ENCODE peak calls at places on chromosomes 16 and 17, in nine cellular contexts. One of them, this sample, is unnamed.

GRCh38 chr17:21371511-21372081 is 4.6 kb upstream of the KCNJ12 start:
- DNase-seq in HEK293T: no peak
- DNase-seq in endothelial cell of umbilical vein: no peak
- DNase-seq in HCT116: no peak
- DNase-seq in tibial artery: no peak
- DNase-seq in C1 segment of cervical spinal cord: no peak
- DNase-seq in T-helper 1 cell: no peak
- DNase-seq in stimulated activated CD8-positive, alpha-beta memory T cell treated with anti-CD3 and anti-CD28 coated beads, Interleukin-4, amount 100 ng/mL, for 1 hour: no peak
- DNase-seq in germinal center: no peak
- DNase-seq in this sample: no peak

GRCh38 chr17:68950725-68951124 is 4.5 kb downstream of the ABCA8 start:
- DNase-seq in HEK293T: no peak
- DNase-seq in endothelial cell of umbilical vein: no peak
- DNase-seq in HCT116: no peak
- DNase-seq in tibial artery: no peak
- DNase-seq in C1 segment of cervical spinal cord: no peak
- DNase-seq in T-helper 1 cell: no peak
- DNase-seq in stimulated activated CD8-positive, alpha-beta memory T cell treated with anti-CD3 and anti-CD28 coated beads, Interleukin-4, amount 100 ng/mL, for 1 hour: no peak
- DNase-seq in germinal center: no peak
- DNase-seq in this sample: no peak

GRCh38 chr17:16383216-16383615 is 2.3 kb downstream of the UBB start:
- DNase-seq in HEK293T: no peak
- DNase-seq in endothelial cell of umbilical vein: no peak
- DNase-seq in HCT116: no peak
- DNase-seq in tibial artery: no peak
- DNase-seq in C1 segment of cervical spinal cord: no peak
- DNase-seq in T-helper 1 cell: no peak
- DNase-seq in stimulated activated CD8-positive, alpha-beta memory T cell treated with anti-CD3 and anti-CD28 coated beads, Interleukin-4, amount 100 ng/mL, for 1 hour: no peak
- DNase-seq in germinal center: no peak
- DNase-seq in this sample: no peak

GRCh38 chr16:69917739-69918138 is 33.4 kb upstream of the CLEC18A start:
- DNase-seq in HEK293T: no peak
- DNase-seq in endothelial cell of umbilical vein: peak
- DNase-seq in HCT116: no peak
- DNase-seq in tibial artery: peak
- DNase-seq in C1 segment of cervical spinal cord: no peak
- DNase-seq in T-helper 1 cell: no peak
- DNase-seq in stimulated activated CD8-positive, alpha-beta memory T cell treated with anti-CD3 and anti-CD28 coated beads, Interleukin-4, amount 100 ng/mL, for 1 hour: no peak
- DNase-seq in germinal center: no peak
- DNase-seq in this sample: no peak

GRCh38 chr16:84543931-84544776 is 39.7 kb upstream of the MEAK7 start:
- DNase-seq in HEK293T: no peak
- DNase-seq in endothelial cell of umbilical vein: no peak
- DNase-seq in HCT116: no peak
- DNase-seq in tibial artery: no peak
- DNase-seq in C1 segment of cervical spinal cord: no peak
- DNase-seq in T-helper 1 cell: no peak
- DNase-seq in stimulated activated CD8-positive, alpha-beta memory T cell treated with anti-CD3 and anti-CD28 coated beads, Interleukin-4, amount 100 ng/mL, for 1 hour: no peak
- DNase-seq in germinal center: no peak
- DNase-seq in this sample: no peak

GRCh38 chr16:29943846-29944669 is 17.8 kb upstream of the TMEM219 start:
- DNase-seq in HEK293T: peak
- DNase-seq in endothelial cell of umbilical vein: peak
- DNase-seq in HCT116: peak
- DNase-seq in tibial artery: peak
- DNase-seq in C1 segment of cervical spinal cord: no peak
- DNase-seq in T-helper 1 cell: no peak
- DNase-seq in stimulated activated CD8-positive, alpha-beta memory T cell treated with anti-CD3 and anti-CD28 coated beads, Interleukin-4, amount 100 ng/mL, for 1 hour: no peak
- DNase-seq in germinal center: no peak
- DNase-seq in this sample: no peak

GRCh38 chr17:79035686-79036085 is 11.7 kb downstream of the C1QTNF1 start:
- DNase-seq in HEK293T: no peak
- DNase-seq in endothelial cell of umbilical vein: no peak
- DNase-seq in HCT116: no peak
- DNase-seq in tibial artery: peak
- DNase-seq in C1 segment of cervical spinal cord: no peak
- DNase-seq in T-helper 1 cell: no peak
- DNase-seq in stimulated activated CD8-positive, alpha-beta memory T cell treated with anti-CD3 and anti-CD28 coated beads, Interleukin-4, amount 100 ng/mL, for 1 hour: no peak
- DNase-seq in germinal center: no peak
- DNase-seq in this sample: no peak

GRCh38 chr17:40168262-40168832 is 8.9 kb upstream of the RAPGEFL1 start:
- DNase-seq in HEK293T: peak
- DNase-seq in endothelial cell of umbilical vein: peak
- DNase-seq in HCT116: peak
- DNase-seq in tibial artery: no peak
- DNase-seq in C1 segment of cervical spinal cord: peak
- DNase-seq in T-helper 1 cell: peak
- DNase-seq in stimulated activated CD8-positive, alpha-beta memory T cell treated with anti-CD3 and anti-CD28 coated beads, Interleukin-4, amount 100 ng/mL, for 1 hour: no peak
- DNase-seq in germinal center: peak
- DNase-seq in this sample: peak

GRCh38 chr16:58222532-58223316 is 24.8 kb upstream of the CSNK2A2 start:
- DNase-seq in HEK293T: no peak
- DNase-seq in endothelial cell of umbilical vein: no peak
- DNase-seq in HCT116: peak
- DNase-seq in tibial artery: no peak
- DNase-seq in C1 segment of cervical spinal cord: no peak
- DNase-seq in T-helper 1 cell: no peak
- DNase-seq in stimulated activated CD8-positive, alpha-beta memory T cell treated with anti-CD3 and anti-CD28 coated beads, Interleukin-4, amount 100 ng/mL, for 1 hour: no peak
- DNase-seq in germinal center: no peak
- DNase-seq in this sample: no peak

GRCh38 chr16:75420987-75421819 is 12.1 kb downstream of the CFDP1 start:
- DNase-seq in HEK293T: peak
- DNase-seq in endothelial cell of umbilical vein: no peak
- DNase-seq in HCT116: no peak
- DNase-seq in tibial artery: peak
- DNase-seq in C1 segment of cervical spinal cord: peak
- DNase-seq in T-helper 1 cell: peak
- DNase-seq in stimulated activated CD8-positive, alpha-beta memory T cell treated with anti-CD3 and anti-CD28 coated beads, Interleukin-4, amount 100 ng/mL, for 1 hour: no peak
- DNase-seq in germinal center: no peak
- DNase-seq in this sample: no peak

GRCh38 chr17:7215652-7216139 is 3.9 kb downstream of the DLG4 start:
- DNase-seq in HEK293T: no peak
- DNase-seq in endothelial cell of umbilical vein: no peak
- DNase-seq in HCT116: no peak
- DNase-seq in tibial artery: no peak
- DNase-seq in C1 segment of cervical spinal cord: no peak
- DNase-seq in T-helper 1 cell: no peak
- DNase-seq in stimulated activated CD8-positive, alpha-beta memory T cell treated with anti-CD3 and anti-CD28 coated beads, Interleukin-4, amount 100 ng/mL, for 1 hour: no peak
- DNase-seq in germinal center: no peak
- DNase-seq in this sample: no peak

GRCh38 chr16:89697161-89697615 is 4.3 kb downstream of the SPATA2L start:
- DNase-seq in HEK293T: no peak
- DNase-seq in endothelial cell of umbilical vein: no peak
- DNase-seq in HCT116: no peak
- DNase-seq in tibial artery: no peak
- DNase-seq in C1 segment of cervical spinal cord: no peak
- DNase-seq in T-helper 1 cell: no peak
- DNase-seq in stimulated activated CD8-positive, alpha-beta memory T cell treated with anti-CD3 and anti-CD28 coated beads, Interleukin-4, amount 100 ng/mL, for 1 hour: no peak
- DNase-seq in germinal center: no peak
- DNase-seq in this sample: no peak

GRCh38 chr16:27781981-27782880 is 232.3 kb downstream of the KATNIP start:
- DNase-seq in HEK293T: no peak
- DNase-seq in endothelial cell of umbilical vein: no peak
- DNase-seq in HCT116: no peak
- DNase-seq in tibial artery: no peak
- DNase-seq in C1 segment of cervical spinal cord: no peak
- DNase-seq in T-helper 1 cell: no peak
- DNase-seq in stimulated activated CD8-positive, alpha-beta memory T cell treated with anti-CD3 and anti-CD28 coated beads, Interleukin-4, amount 100 ng/mL, for 1 hour: no peak
- DNase-seq in germinal center: no peak
- DNase-seq in this sample: no peak

GRCh38 chr16:82657239-82657638 is 30.5 kb downstream of the CDH13 start:
- DNase-seq in HEK293T: no peak
- DNase-seq in endothelial cell of umbilical vein: no peak
- DNase-seq in HCT116: no peak
- DNase-seq in tibial artery: no peak
- DNase-seq in C1 segment of cervical spinal cord: no peak
- DNase-seq in T-helper 1 cell: no peak
- DNase-seq in stimulated activated CD8-positive, alpha-beta memory T cell treated with anti-CD3 and anti-CD28 coated beads, Interleukin-4, amount 100 ng/mL, for 1 hour: no peak
- DNase-seq in germinal center: no peak
- DNase-seq in this sample: no peak

GRCh38 chr17:64661731-64661980 is 451 bp downstream of the SMURF2 start:
- DNase-seq in HEK293T: no peak
- DNase-seq in endothelial cell of umbilical vein: no peak
- DNase-seq in HCT116: no peak
- DNase-seq in tibial artery: peak
- DNase-seq in C1 segment of cervical spinal cord: peak
- DNase-seq in T-helper 1 cell: no peak
- DNase-seq in stimulated activated CD8-positive, alpha-beta memory T cell treated with anti-CD3 and anti-CD28 coated beads, Interleukin-4, amount 100 ng/mL, for 1 hour: peak
- DNase-seq in germinal center: no peak
- DNase-seq in this sample: no peak

GRCh38 chr16:1687427-1688316 is 9.6 kb downstream of the JPT2 start:
- DNase-seq in HEK293T: no peak
- DNase-seq in endothelial cell of umbilical vein: no peak
- DNase-seq in HCT116: no peak
- DNase-seq in tibial artery: no peak
- DNase-seq in C1 segment of cervical spinal cord: no peak
- DNase-seq in T-helper 1 cell: no peak
- DNase-seq in stimulated activated CD8-positive, alpha-beta memory T cell treated with anti-CD3 and anti-CD28 coated beads, Interleukin-4, amount 100 ng/mL, for 1 hour: no peak
- DNase-seq in germinal center: no peak
- DNase-seq in this sample: no peak